ENCODE peak calls at places on chromosome 17, in five cellular contexts. M is tibial nerve, C is tibial artery, S is uterus, D is Karpas-422. T is an unnamed sample.

GRCh38 chr17:29836643-29837042 is 93.4 kb downstream of the SSH2 start:
- DNase-seq in M (no peak), C (no peak), S (no peak), D (peak), T (no peak)

GRCh38 chr17:18980682-18981384 is 23.7 kb downstream of the FAM83G start:
- DNase-seq in M (no peak), C (no peak), S (no peak), D (no peak), T (no peak)

GRCh38 chr17:65099941-65100315 is 37.2 kb upstream of the RGS9 start:
- DNase-seq in M (peak), C (no peak), S (no peak), D (peak), T (peak)

GRCh38 chr17:59332890-59333377 is 1.5 kb downstream of the YPEL2 start:
- DNase-seq in M (peak), C (peak), S (peak), D (no peak), T (peak)

GRCh38 chr17:27989046-27989445 is 53.4 kb upstream of the NLK start:
- DNase-seq in M (no peak), C (no peak), S (no peak), D (no peak), T (no peak)

GRCh38 chr17:29292992-29293889 is 707 bp downstream of the NUFIP2 start:
- DNase-seq in M (peak), C (peak), S (peak), D (peak), T (peak)

GRCh38 chr17:6374761-6375312 is 60.1 kb downstream of the AIPL1 start:
- DNase-seq in M (no peak), C (no peak), S (no peak), D (no peak), T (no peak)

GRCh38 chr17:33218657-33219298 is 74.3 kb downstream of the ASIC2 start:
- DNase-seq in M (no peak), C (no peak), S (no peak), D (no peak), T (no peak)

GRCh38 chr17:77133087-77133633 is 7.6 kb upstream of the SEC14L1 start:
- DNase-seq in M (no peak), C (no peak), S (no peak), D (no peak), T (no peak)

GRCh38 chr17:38879878-38880727 is 10.2 kb downstream of the LASP1 start:
- DNase-seq in M (no peak), C (no peak), S (peak), D (no peak), T (no peak)

GRCh38 chr17:69945698-69946185 is 129.3 kb upstream of the KCNJ16 start:
- DNase-seq in M (no peak), C (no peak), S (no peak), D (no peak), T (no peak)

GRCh38 chr17:81325974-81326358 is 30.9 kb upstream of the SLC38A10 start:
- DNase-seq in M (no peak), C (no peak), S (no peak), D (no peak), T (no peak)

GRCh38 chr17:79821331-79822095 is 17.7 kb downstream of the CBX4 start:
- DNase-seq in M (no peak), C (no peak), S (no peak), D (no peak), T (no peak)

GRCh38 chr17:14133104-14133503 is 63.8 kb downstream of the COX10 start:
- DNase-seq in M (no peak), C (no peak), S (no peak), D (no peak), T (no peak)

GRCh38 chr17:21278304-21279197 is 6.0 kb upstream of the MAP2K3 start:
- DNase-seq in M (no peak), C (peak), S (no peak), D (no peak), T (no peak)

GRCh38 chr17:82648761-82649474 is 674 bp upstream of the WDR45B start:
- DNase-seq in M (no peak), C (peak), S (peak), D (no peak), T (no peak)

GRCh38 chr17:38451840-38452529 is 23.7 kb downstream of the ARHGAP23 start:
- DNase-seq in M (no peak), C (no peak), S (peak), D (no peak), T (no peak)

GRCh38 chr17:1109606-1110523 is 69.9 kb downstream of the ABR start:
- DNase-seq in M (no peak), C (no peak), S (no peak), D (peak), T (no peak)

GRCh38 chr17:21090889-21091618 is 35.7 kb upstream of the DHRS7B start:
- DNase-seq in M (no peak), C (no peak), S (no peak), D (peak), T (no peak)

GRCh38 chr17:29036584-29036983 is 6.4 kb upstream of the PIPOX start:
- DNase-seq in M (no peak), C (no peak), S (no peak), D (peak), T (no peak)

GRCh38 chr17:63140255-63140654 is 174.2 kb downstream of the TANC2 start:
- DNase-seq in M (no peak), C (no peak), S (no peak), D (no peak), T (no peak)

GRCh38 chr17:2090804-2091534 is 36.1 kb downstream of the HIC1 start:
- DNase-seq in M (peak), C (peak), S (peak), D (no peak), T (no peak)

GRCh38 chr17:78716292-78716691 is 65.8 kb downstream of the CYTH1 start:
- DNase-seq in M (no peak), C (no peak), S (no peak), D (no peak), T (no peak)
- H3K4me3 ChIP-seq in M (no peak), C (no peak), S (no peak), D (no peak), T (peak)

DNA sequence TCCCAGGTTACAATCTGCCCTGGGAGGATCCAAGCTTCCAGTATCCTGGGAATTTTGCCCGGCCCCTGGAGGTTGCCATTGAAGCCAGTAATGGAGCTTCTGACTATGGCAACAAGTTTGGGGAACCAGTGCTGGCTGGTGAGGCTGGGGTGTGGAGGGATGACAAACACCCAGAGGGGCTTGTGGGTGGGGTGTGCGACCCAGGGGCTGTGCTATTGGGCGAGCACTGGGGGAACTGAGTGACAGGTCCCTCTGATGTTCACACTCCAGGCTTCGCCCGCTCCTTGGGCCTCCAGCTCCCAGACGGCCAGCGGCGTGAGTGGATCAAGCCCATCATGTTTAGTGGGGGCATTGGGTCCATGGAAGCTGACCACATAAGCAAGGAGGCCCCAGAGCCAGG is 8.7 kb downstream of the PFAS start:
- DNase-seq in M (no peak), C (no peak), S (no peak), D (no peak), T (no peak)
- H3K27ac ChIP-seq in M (no peak), C (no peak), S (no peak), D (no peak), T (no peak)

GRCh38 chr17:74842146-74842598 is 17.5 kb downstream of the GRIN2C start:
- DNase-seq in M (no peak), C (no peak), S (no peak), D (peak), T (no peak)
- H3K4me3 ChIP-seq in M (no peak), C (peak), S (no peak), D (no peak), T (no peak)

GRCh38 chr17:31392002-31392855 is 754 bp downstream of the RAB11FIP4 start:
- DNase-seq in M (no peak), C (peak), S (no peak), D (no peak), T (no peak)

GRCh38 chr17:31390426-31390747 is 1.1 kb upstream of the RAB11FIP4 start:
- DNase-seq in M (no peak), C (no peak), S (no peak), D (no peak), T (no peak)

GRCh38 chr17:31390748-31391495 is 553 bp upstream of the RAB11FIP4 start:
- DNase-seq in M (no peak), C (peak), S (no peak), D (no peak), T (no peak)

GRCh38 chr17:31392856-31393748 is 1.6 kb downstream of the RAB11FIP4 start:
- DNase-seq in M (no peak), C (peak), S (no peak), D (no peak), T (no peak)

GRCh38 chr17:31391496-31391949 is at the start of gene RAB11FIP4:
- DNase-seq in M (no peak), C (peak), S (no peak), D (no peak), T (no peak)
- H3K27ac ChIP-seq in M (no peak), C (no peak), S (no peak), D (no peak), T (peak)

GRCh38 chr17:41702712-41703111 is 9.4 kb upstream of the GAST start:
- DNase-seq in M (no peak), C (no peak), S (no peak), D (no peak), T (no peak)

GRCh38 chr17:41707803-41708669 is 4.1 kb upstream of the GAST start:
- DNase-seq in M (no peak), C (no peak), S (no peak), D (no peak), T (no peak)

GRCh38 chr17:41710472-41711090 is 1.6 kb upstream of the GAST start:
- DNase-seq in M (no peak), C (no peak), S (no peak), D (no peak), T (peak)

DNA sequence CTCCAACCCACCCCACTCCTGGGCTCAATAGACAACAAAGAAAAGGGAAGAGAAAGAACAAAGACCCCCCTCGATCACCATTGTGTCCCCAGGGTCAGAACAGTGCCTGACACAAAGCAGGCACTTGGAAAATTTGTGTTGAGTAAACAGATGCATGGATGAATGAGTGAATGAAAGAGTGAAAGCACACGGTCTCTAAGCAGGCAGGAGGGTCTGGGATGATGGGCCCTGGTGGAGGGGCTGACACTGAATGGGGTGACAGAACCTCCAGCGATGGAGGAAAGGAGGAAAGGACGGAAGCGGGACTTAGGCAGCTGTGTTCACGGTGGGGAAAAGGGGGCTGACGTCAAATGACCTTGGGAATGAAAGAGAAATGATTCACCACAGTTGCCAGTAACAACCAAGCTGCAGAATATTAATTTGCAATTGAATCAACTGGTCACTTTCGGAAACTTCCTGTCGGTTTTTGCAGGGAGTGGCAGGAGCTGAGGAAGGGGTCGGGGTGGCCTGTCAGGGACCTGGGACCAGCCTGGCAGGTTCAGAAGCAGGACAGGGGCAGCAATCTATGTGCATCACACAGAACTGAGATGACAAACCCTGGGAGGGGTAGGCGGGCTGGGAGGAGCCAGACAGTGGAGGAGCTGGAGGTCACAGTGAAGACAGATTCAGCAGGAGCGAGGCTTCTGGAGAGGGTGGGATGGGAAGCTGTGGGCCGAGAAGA is 6.7 kb upstream of the GAST start:
- DNase-seq in M (no peak), C (no peak), S (no peak), D (no peak), T (no peak)
- H3K4me3 ChIP-seq in M (no peak), C (no peak), S (no peak), D (no peak), T (no peak)

GRCh38 chr17:12554251-12554650 is 111.4 kb upstream of the MYOCD start:
- DNase-seq in M (no peak), C (no peak), S (no peak), D (no peak), T (no peak)
- H3K27ac ChIP-seq in M (no peak), C (peak), S (peak), D (no peak), T (no peak)

GRCh38 chr17:68599091-68599872 is 1.9 kb downstream of the FAM20A start:
- DNase-seq in M (no peak), C (no peak), S (no peak), D (no peak), T (no peak)

GRCh38 chr17:68600123-68600880 is 865 bp downstream of the FAM20A start:
- DNase-seq in M (no peak), C (no peak), S (peak), D (no peak), T (no peak)

GRCh38 chr17:68599873-68600122 is 1.4 kb downstream of the FAM20A start:
- DNase-seq in M (no peak), C (no peak), S (no peak), D (no peak), T (no peak)

GRCh38 chr17:68598074-68598473 is 3.1 kb downstream of the FAM20A start:
- DNase-seq in M (no peak), C (no peak), S (no peak), D (no peak), T (no peak)

DNA sequence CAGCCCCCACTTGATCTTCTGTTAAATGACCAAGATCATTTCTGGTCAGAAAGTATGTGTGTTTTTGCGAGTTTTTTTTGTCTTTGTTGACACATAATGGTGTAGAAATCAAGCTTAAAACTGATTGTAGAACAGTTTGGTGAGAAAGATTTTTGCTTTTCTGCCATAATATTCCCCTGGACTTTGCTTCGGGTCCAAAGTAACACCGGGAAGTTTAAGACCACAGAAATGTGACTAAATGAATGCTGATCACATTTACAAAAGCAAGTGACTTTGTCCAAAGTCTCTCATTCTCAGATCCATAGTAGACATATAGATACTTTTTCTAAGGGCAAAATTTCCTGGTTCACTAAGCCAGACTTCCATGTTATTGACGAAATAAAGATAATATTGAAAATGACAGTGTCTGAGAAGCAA is 2.6 kb downstream of the FAM20A start:
- DNase-seq in M (no peak), C (no peak), S (no peak), D (no peak), T (no peak)
- H3K4me3 ChIP-seq in M (no peak), C (no peak), S (peak), D (no peak), T (peak)

GRCh38 chr17:57394375-57394774 is 138.1 kb downstream of the MSI2 start:
- DNase-seq in M (no peak), C (no peak), S (no peak), D (no peak), T (no peak)
- H3K27ac ChIP-seq in M (no peak), C (no peak), S (no peak), D (peak), T (no peak)

GRCh38 chr17:49576906-49577650 is 1.4 kb downstream of the NXPH3 start:
- DNase-seq in M (no peak), C (peak), S (no peak), D (no peak), T (no peak)
- H3K4me3 ChIP-seq in M (peak), C (peak), S (peak), D (no peak), T (peak)

T was measured in dorsolateral prefrontal cortex.